ENCODE peak calls at places on chromosomes 6 and 20, in nine cellular contexts. H is fibroblast of lung, S is GM23248, U is H9, L is SK-N-SH, I is HepG2, G is neural progenitor cell, Q is GM23338, C is mammary epithelial cell. M is an unnamed sample.

GRCh38 chr6:36355819-36356218 is 19.1 kb upstream of the BNIP5 start:
- DNase-seq in H (no peak), S (no peak), U (no peak), L (no peak), I (no peak), G (no peak), Q (no peak), C (peak; percentile 46), M (no peak)

GRCh38 chr6:167103041-167103816 is 19.7 kb upstream of the CCR6 start:
- DNase-seq in H (no peak), S (no peak), U (no peak), L (no peak), I (peak; percentile 19), G (no peak), Q (no peak), C (no peak), M (no peak)

GRCh38 chr6:31010393-31011060 is at the start of gene MUC22:
- DNase-seq in H (peak; percentile 6), S (peak; percentile 51), U (no peak), L (no peak), I (no peak), G (no peak), Q (no peak), C (peak; percentile 69), M (no peak)

GRCh38 chr20:36573798-36574277 is 441 bp downstream of the TGIF2 start:
- DNase-seq in H (no peak), S (peak; percentile 33), U (no peak), L (peak; percentile 73), I (peak; percentile 48), G (no peak), Q (no peak), C (peak; percentile 9), M (no peak)

GRCh38 chr6:157628463-157628862 is 194.6 kb upstream of the SNX9 start:
- DNase-seq in H (no peak), S (no peak), U (no peak), L (no peak), I (no peak), G (no peak), Q (no peak), C (no peak), M (no peak)

GRCh38 chr20:17965042-17965697 is 3.4 kb downstream of the SNX5 start:
- DNase-seq in H (peak; percentile 35), S (no peak), U (no peak), L (no peak), I (peak; percentile 38), G (no peak), Q (peak; percentile 17), C (no peak), M (no peak)

GRCh38 chr6:10424005-10424404 is 9.1 kb upstream of the TFAP2A start:
- DNase-seq in H (no peak), S (no peak), U (no peak), L (peak; percentile 30), I (no peak), G (no peak), Q (peak; percentile 68), C (no peak), M (no peak)

GRCh38 chr20:1950836-1951235 is 43.0 kb downstream of the PDYN start:
- DNase-seq in H (no peak), S (no peak), U (no peak), L (no peak), I (no peak), G (peak; percentile 77), Q (peak; percentile 56), C (no peak), M (no peak)

GRCh38 chr20:57627972-57628650 is 7.9 kb upstream of the ZBP1 start:
- DNase-seq in H (peak; percentile 74), S (peak; percentile 69), U (no peak), L (no peak), I (no peak), G (no peak), Q (no peak), C (no peak), M (peak; percentile 38)

GRCh38 chr20:57629976-57630525 is 9.8 kb upstream of the ZBP1 start:
- DNase-seq in H (no peak), S (no peak), U (no peak), L (no peak), I (no peak), G (no peak), Q (no peak), C (no peak), M (no peak)

GRCh38 chr20:57627339-57627738 is 7.1 kb upstream of the ZBP1 start:
- DNase-seq in H (no peak), S (no peak), U (no peak), L (no peak), I (no peak), G (no peak), Q (no peak), C (no peak), M (no peak)

GRCh38 chr20:57633945-57634491 is 13.8 kb upstream of the ZBP1 start:
- DNase-seq in H (no peak), S (no peak), U (no peak), L (no peak), I (no peak), G (no peak), Q (no peak), C (no peak), M (no peak)

DNA sequence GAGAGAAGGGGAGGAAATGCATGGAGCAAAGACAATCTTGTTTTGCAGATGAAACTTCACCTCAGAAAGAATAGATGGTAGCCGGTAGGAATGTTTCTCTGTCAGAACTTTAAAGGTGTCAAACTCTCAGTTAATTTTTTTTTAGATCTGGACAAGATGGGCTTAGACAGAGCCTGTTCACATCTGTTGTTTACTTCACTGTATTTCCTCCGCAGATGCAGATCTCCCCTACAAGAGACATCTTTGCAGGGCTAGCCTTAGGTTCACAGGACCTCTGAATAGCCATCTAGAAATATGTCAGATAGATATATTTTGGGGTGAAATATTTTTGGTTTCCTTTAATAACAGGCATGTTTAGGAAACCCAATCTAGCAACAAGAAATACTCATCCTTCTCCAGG is 12.1 kb upstream of the ZBP1 start:
- DNase-seq in H (no peak), S (no peak), U (no peak), L (no peak), I (no peak), G (no peak), Q (no peak), C (no peak), M (no peak)
- H3K4me2 ChIP-seq in H (no peak overlapping the region), S (no peak overlapping the region), U (no peak overlapping the region), L (no peak overlapping the region), I (no peak overlapping the region), G (no peak overlapping the region), Q (no peak overlapping the region), C (no peak overlapping the region), M (no peak overlapping the region)

GRCh38 chr20:48783533-48784272 is 44.1 kb downstream of the PREX1 start:
- DNase-seq in H (peak; percentile 51), S (peak; percentile 18), U (no peak), L (no peak), I (no peak), G (no peak), Q (no peak), C (no peak), M (no peak)
- H3K79me2 ChIP-seq in H (no peaks in the 10 kb centered on the region), S (no peaks in the 10 kb centered on the region), U (no peaks in the 10 kb centered on the region), L (no peaks in the 10 kb centered on the region), I (no peaks in the 10 kb centered on the region), G (no peaks in the 10 kb centered on the region), Q (no peaks in the 10 kb centered on the region), C (no peaks in the 10 kb centered on the region), M (no peaks in the 10 kb centered on the region)

DNA sequence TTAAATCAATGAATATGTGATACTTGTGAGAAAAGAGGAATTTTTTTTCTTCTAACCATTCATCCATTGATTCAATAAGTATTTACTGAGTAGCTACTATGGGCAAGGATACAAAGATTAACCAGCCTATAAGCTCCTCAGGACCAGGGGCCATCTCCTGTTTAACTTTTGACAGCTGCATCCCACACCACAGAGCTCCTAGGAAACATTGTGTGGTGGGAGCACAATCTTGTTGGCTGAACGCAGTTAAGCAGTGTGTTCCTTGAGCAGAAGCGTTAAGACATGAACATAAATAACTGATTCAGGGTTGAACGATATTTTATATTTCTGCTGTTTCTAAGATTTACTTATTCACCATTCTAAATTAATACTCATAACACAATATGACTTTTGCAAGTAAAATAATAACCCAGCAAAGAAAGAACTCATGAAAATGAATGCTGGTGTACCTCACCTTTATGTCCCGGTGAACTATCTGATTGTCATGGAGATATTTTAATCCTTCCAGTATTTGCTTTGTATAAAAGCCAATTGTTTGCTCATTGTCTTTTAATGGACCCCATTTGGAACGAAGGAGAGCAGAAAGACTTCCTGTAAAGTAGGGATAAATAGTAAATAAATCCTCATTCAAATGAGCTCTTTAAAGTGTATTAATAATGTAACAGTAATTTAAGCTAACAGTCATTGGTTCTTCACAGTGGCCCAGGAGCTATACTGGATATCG is 62.6 kb upstream of the MAP7 start:
- DNase-seq in H (no peak), S (no peak), U (no peak), L (no peak), I (no peak), G (no peak), Q (peak; percentile 50), C (no peak), M (no peak)
- H3K4me1 ChIP-seq in H (peaks cover 19% of the 10 kb centered on the region), S (peaks cover 24% of the 10 kb centered on the region), U (peaks cover 4% of the 10 kb centered on the region), L (peaks cover 5% of the 10 kb centered on the region), I (no peaks in the 10 kb centered on the region), G (peaks cover 6% of the 10 kb centered on the region), Q (peaks cover 37% of the 10 kb centered on the region), C (peaks cover 28% of the 10 kb centered on the region), M (no peaks in the 10 kb centered on the region)

DNA sequence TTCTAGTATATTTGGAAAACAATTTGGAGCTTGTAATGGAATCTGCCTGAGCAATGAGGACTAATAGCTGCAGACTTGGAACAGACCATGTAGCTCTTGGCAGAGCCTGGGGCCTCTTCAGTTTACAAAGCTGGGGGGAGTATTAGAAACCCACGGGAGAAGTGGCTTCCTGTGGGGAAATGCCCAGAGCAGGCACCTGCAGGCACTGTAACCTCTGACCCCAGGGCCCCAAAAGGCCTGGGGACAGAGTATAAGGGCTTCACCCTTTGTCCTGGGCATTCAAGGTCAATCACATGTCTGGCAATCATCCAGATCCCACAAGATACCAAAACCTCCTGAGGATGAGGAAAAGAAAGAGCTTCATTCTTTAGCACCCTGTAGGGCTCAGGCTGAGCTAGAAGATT is 19.4 kb downstream of the PKIG start:
- DNase-seq in H (peak; percentile 89), S (peak; percentile 82), U (no peak), L (no peak), I (no peak), G (no peak), Q (no peak), C (no peak), M (peak; percentile 34)
- H3K4me2 ChIP-seq in H (peak overlapping the region; percentile 27), S (peak overlapping the region; percentile 53), U (no peak overlapping the region), L (peak overlapping the region; percentile 56), I (peak overlapping the region; percentile 25), G (no peak overlapping the region), Q (no peak overlapping the region), C (no peak overlapping the region), M (no peak overlapping the region)